ENCODE peak calls at places on chromosomes 11 and 22, in six cellular contexts. R is lower lobe of right lung; T is cardiac muscle cell; Y is CD4-positive, CD25-positive, alpha-beta regulatory T cell; Q is spleen; K is CD8-positive, alpha-beta memory T cell. A is an unnamed sample. For H3K9me3, the result is how much of the 10 kb centered on the place peaks cover.

GRCh38 chr11:106937113-106937512 is 81.2 kb downstream of the GUCY1A2 start:
- DNase-seq in R (no peak), T (no peak), Y (no peak), Q (no peak), K (no peak), A (no peak)

GRCh38 chr11:6635082-6635932 is 16.1 kb upstream of the TPP1 start:
- DNase-seq in R (peak), T (no peak), Y (no peak), Q (peak), K (no peak), A (no peak)

GRCh38 chr11:108693852-108694251 is 29.0 kb downstream of the DDX10 start:
- DNase-seq in R (no peak), T (no peak), Y (no peak), Q (no peak), K (no peak), A (no peak)

GRCh38 chr11:1670928-1671371 is 26.0 kb upstream of the KRTAP5-6 start:
- DNase-seq in R (peak), T (no peak), Y (no peak), Q (no peak), K (no peak), A (no peak)

GRCh38 chr11:95608093-95608492 is 181.5 kb downstream of the FAM76B start:
- DNase-seq in R (no peak), T (no peak), Y (no peak), Q (no peak), K (no peak), A (no peak)

GRCh38 chr22:20087319-20088262 is 7.5 kb downstream of the DGCR8 start:
- DNase-seq in R (peak), T (no peak), Y (no peak), Q (peak), K (no peak), A (no peak)

GRCh38 chr11:6746626-6747025 is 25.1 kb downstream of the OR2AG2 start:
- DNase-seq in R (no peak), T (no peak), Y (no peak), Q (no peak), K (no peak), A (no peak)

GRCh38 chr11:106585061-106585460 is 433.2 kb downstream of the GUCY1A2 start:
- DNase-seq in R (no peak), T (no peak), Y (no peak), Q (no peak), K (no peak), A (no peak)

GRCh38 chr22:19056951-19057401 is 65.2 kb downstream of the DGCR2 start:
- DNase-seq in R (peak), T (no peak), Y (no peak), Q (peak), K (no peak), A (no peak)

GRCh38 chr22:45863981-45864751 is 112.8 kb downstream of the WNT7B start:
- DNase-seq in R (peak), T (peak), Y (peak), Q (peak), K (peak), A (peak)

GRCh38 chr22:47458348-47458747 is 695.9 kb downstream of the TBC1D22A start:
- DNase-seq in R (no peak), T (no peak), Y (no peak), Q (no peak), K (no peak), A (no peak)

GRCh38 chr22:47460870-47461269 is 698.4 kb downstream of the TBC1D22A start:
- DNase-seq in R (no peak), T (no peak), Y (no peak), Q (no peak), K (no peak), A (no peak)

GRCh38 chr22:47465809-47466208 is 703.4 kb downstream of the TBC1D22A start:
- DNase-seq in R (no peak), T (no peak), Y (no peak), Q (no peak), K (no peak), A (no peak)

GRCh38 chr22:47465222-47465621 is 702.8 kb downstream of the TBC1D22A start:
- DNase-seq in R (no peak), T (no peak), Y (no peak), Q (no peak), K (no peak), A (no peak)

DNA sequence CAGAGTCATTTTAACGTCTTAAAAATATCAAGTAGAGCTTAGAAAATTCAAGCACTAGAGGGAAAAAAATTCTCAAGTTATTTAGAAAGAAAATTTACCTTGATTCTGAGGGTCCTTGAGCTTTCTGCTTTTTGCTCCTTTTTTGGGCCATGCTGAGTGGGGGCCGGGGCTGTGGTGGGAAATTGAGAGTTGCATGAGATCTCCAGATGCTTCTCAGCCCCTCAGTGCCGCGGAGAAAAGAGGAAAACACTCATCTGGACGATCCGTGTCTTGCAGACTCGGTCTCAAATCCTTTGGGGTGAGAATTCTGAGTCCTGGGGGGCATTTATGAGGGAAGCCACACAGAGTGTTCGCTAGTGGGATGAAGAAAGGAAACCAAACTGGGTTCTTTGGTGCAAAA is 700.8 kb downstream of the TBC1D22A start:
- DNase-seq in R (no peak), T (no peak), Y (no peak), Q (no peak), K (no peak), A (no peak)
- H3K9me3 ChIP-seq in R (under half), T (under half), Y (under half), Q (under half), K (under half), A (under half)

DNA sequence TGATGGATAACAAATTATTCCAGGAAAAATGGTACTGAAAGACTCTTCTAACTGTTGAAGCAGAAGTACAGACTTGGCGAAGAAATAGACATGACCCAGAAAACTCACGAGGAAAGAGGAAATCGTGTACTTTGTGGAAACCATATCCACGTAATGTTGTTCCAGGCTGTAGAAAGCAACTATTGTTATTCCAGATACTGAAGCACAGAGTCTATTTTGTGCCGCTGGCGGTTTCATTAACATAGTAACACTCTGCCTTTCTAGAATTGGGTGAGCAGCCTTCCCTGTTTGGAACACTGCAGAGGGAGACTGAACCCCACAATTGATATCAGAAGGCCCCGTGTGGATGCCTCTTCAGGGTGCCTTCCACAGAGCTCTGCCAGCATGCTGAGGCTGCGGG is 310.7 kb downstream of the TBC1D22A start:
- DNase-seq in R (no peak), T (no peak), Y (no peak), Q (no peak), K (no peak), A (no peak)
- H3K9me3 ChIP-seq in R (under half), T (under half), Y (under half), Q (under half), K (under half), A (under half)

GRCh38 chr22:47551438-47551788 is 789.0 kb downstream of the TBC1D22A start:
- DNase-seq in R (no peak), T (no peak), Y (no peak), Q (no peak), K (no peak), A (no peak)
- H3K9me3 ChIP-seq in R (under half), T (under half), Y (under half), Q (under half), K (under half), A (under half)

GRCh38 chr11:74871037-74871436 is 77.9 kb downstream of the XRRA1 start:
- DNase-seq in R (no peak), T (no peak), Y (no peak), Q (no peak), K (no peak), A (no peak)
- H3K9me3 ChIP-seq in R (half or more), T (under half), Y (under half), Q (half or more), K (under half), A (under half)

DNA sequence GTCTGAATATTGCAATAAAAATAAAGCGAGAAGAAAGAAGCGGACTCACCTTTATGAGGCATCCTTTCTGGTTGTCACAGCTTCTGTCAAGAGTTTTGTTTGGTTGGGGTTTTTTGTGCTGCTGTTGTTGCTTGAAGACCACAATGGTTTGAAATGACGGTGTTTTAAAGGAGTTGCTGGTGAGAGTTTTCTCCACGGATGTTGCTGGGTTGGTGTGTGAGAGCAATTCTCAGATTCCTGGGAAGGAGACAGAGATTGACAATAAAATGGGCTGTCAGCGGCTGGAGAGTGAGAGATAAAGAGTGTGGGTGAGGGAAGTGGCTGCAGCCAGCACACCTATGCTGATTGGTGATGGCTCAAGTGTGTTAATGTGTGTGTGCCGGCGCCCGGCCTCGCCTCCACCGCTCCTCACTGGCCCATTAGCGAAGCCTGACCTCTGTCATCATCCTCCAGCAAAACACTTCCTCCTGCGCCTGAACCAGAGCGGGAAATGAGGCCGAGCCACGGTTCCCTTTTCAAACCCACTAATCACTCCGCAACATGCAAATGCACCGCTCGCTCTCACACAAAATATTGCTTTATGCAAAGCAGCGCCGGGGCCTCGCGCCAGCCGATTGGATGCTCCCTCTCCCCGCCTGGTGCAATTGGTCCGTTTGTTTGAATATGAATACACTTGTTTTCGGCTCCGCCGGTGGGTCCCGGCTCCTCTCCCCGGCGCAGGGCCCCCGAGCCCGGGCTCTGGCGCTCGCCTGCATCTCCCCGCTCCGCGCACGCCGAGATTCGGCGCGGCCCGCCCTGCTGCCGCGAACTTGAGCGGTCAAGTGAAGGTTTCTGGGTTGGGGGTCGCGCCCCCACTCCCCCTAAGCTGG is at the start of gene PAX6:
- DNase-seq in R (peak), T (peak), Y (peak), Q (peak), K (no peak), A (no peak)
- H3K9me3 ChIP-seq in R (under half), T (under half), Y (under half), Q (under half), K (under half), A (under half)

GRCh38 chr11:119758291-119758690 is 29.3 kb upstream of the NECTIN1 start:
- DNase-seq in R (no peak), T (no peak), Y (no peak), Q (peak), K (no peak), A (no peak)

GRCh38 chr11:119763071-119763715 is 34.2 kb upstream of the NECTIN1 start:
- DNase-seq in R (no peak), T (no peak), Y (no peak), Q (peak), K (no peak), A (no peak)

GRCh38 chr11:119757378-119757777 is 28.4 kb upstream of the NECTIN1 start:
- DNase-seq in R (no peak), T (no peak), Y (no peak), Q (peak), K (no peak), A (no peak)

GRCh38 chr11:119759324-119759723 is 30.3 kb upstream of the NECTIN1 start:
- DNase-seq in R (no peak), T (no peak), Y (no peak), Q (peak), K (no peak), A (no peak)

DNA sequence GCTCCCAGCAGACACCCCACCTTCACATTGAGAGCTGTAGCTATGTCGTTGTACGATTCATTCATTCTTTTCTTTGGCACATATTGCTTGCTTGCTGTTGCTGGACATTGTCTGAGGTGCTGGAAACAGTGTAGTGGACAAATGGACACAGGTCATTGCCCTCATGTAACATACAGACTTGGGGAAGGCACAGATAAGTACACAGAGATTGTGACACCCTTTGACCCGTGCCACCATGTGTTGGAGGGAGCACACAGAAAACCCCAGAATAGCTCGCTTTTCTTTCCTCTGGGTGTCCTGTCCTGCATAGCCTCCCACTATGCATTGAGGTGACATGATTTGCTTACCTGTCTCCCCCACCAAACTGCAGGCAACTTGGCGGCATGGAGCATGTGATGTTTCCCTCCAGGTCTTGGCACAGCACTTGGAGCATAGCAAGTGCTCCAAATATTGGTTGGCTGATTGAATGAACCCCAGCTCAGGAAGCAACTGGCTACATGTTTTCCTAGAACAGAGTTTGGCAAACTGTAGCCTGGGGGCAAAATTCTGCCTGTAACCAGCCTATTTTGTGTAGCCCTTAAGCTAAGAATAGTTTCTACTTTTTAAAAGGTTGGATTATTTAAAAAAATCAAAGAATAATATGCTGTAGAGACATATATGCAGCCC is 30.9 kb upstream of the NECTIN1 start:
- DNase-seq in R (no peak), T (no peak), Y (no peak), Q (peak), K (no peak), A (no peak)
- H3K9me3 ChIP-seq in R (under half), T (under half), Y (under half), Q (under half), K (under half), A (under half)

DNA sequence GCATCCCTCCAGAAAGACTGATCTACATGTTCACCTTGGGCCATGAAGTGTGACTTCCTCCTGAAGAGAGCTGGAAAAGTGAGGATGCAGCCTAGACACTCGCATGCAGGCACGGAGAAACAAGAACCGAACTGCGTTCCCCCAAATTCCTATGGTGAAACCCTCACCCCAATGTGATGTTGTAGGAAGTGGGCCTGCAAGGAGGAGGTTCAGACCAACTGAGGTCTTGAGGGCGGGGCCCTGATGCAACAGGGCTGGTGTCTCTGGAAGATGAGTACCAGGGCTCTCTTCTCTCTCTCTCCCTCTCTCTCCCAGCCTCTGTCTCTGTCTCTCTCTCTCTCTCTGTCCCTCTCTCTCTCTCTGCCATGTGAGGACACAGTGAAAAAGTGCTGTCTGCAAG is 501.1 kb downstream of the BRD1 start:
- DNase-seq in R (peak), T (no peak), Y (no peak), Q (peak), K (no peak), A (no peak)
- H3K9me3 ChIP-seq in R (under half), T (under half), Y (under half), Q (under half), K (under half), A (under half)

DNA sequence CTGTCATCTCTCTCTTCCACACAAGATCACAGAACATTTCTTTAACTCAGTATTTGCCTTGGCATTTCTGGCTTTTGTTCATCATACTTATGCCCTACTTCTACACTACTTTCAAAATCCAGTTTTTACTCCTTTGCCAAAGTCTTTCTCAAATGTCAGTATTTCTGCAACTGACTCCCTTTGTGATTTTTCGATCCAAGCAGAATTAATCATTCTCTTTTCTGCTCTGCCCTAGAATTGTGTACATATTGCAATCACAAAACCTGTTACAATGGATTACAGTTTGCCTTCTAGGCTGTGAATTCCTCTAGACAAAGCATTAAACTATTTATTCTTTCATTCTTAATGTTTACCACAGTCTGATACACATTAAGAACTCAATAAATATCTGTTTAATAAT is 33.3 kb upstream of the GLYAT start:
- DNase-seq in R (no peak), T (no peak), Y (no peak), Q (no peak), K (no peak), A (no peak)
- H3K9me3 ChIP-seq in R (under half), T (under half), Y (under half), Q (under half), K (under half), A (under half)

DNA sequence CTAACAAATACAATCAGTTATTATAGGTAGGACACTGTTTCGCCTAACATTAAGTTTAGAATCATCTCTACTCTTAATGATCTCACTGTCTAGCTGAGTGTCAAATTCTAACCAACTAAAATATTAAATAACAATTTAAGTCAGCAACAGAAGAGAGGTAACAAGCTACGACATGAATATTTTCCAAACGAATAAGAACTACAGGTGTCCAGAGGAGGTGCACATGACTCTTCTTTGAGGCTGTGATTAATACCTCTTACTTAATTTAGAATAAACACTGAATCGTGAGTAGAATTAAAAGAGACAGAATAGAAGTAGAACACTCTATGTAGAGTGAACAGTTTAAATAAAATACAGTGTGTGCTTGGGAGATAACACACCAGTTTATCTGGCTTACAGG is 619.0 kb upstream of the ARHGAP42 start:
- DNase-seq in R (no peak), T (no peak), Y (no peak), Q (no peak), K (no peak), A (no peak)
- H3K9me3 ChIP-seq in R (under half), T (under half), Y (under half), Q (under half), K (under half), A (under half)

A was measured in T-helper 17 cell.